ENCODE peak calls at places on chromosomes 1 and 21, in four cellular contexts. One of them, this sample, is unnamed.

GRCh38 chr1:41738475-41738874 is 180.2 kb downstream of the HIVEP3 start:
- DNase-seq in H1: no peak
- DNase-seq in HepG2: no peak
- DNase-seq in GM12878: no peak
- DNase-seq in this sample: no peak

GRCh38 chr1:220410681-220411080 is 117.3 kb upstream of the MARK1 start:
- DNase-seq in H1: no peak
- DNase-seq in HepG2: no peak
- DNase-seq in GM12878: no peak
- DNase-seq in this sample: no peak

GRCh38 chr1:167107456-167107855 is 13.6 kb downstream of the STYXL2 start:
- DNase-seq in H1: no peak
- DNase-seq in HepG2: no peak
- DNase-seq in GM12878: no peak
- DNase-seq in this sample: no peak

GRCh38 chr1:108957888-108958287 is 5.4 kb downstream of the CLCC1 start:
- DNase-seq in H1: no peak
- DNase-seq in HepG2: no peak
- DNase-seq in GM12878: no peak
- DNase-seq in this sample: no peak

GRCh38 chr1:223742861-223743517 is 30.6 kb downstream of the CAPN2 start:
- DNase-seq in H1: no peak
- DNase-seq in HepG2: no peak
- DNase-seq in GM12878: no peak
- DNase-seq in this sample: no peak

GRCh38 chr21:46627726-46628125 is 7.7 kb upstream of the PRMT2 start:
- DNase-seq in H1: no peak
- DNase-seq in HepG2: no peak
- DNase-seq in GM12878: no peak
- DNase-seq in this sample: no peak

GRCh38 chr1:23483327-23484252 is at the start of gene ASAP3:
- DNase-seq in H1: peak
- DNase-seq in HepG2: peak
- DNase-seq in GM12878: no peak
- DNase-seq in this sample: peak

GRCh38 chr1:211609120-211610024 is 30.4 kb upstream of the SLC30A1 start:
- DNase-seq in H1: no peak
- DNase-seq in HepG2: peak
- DNase-seq in GM12878: no peak
- DNase-seq in this sample: no peak

GRCh38 chr1:43541721-43542401 is 11.2 kb downstream of the PTPRF start:
- DNase-seq in H1: no peak
- DNase-seq in HepG2: peak
- DNase-seq in GM12878: no peak
- DNase-seq in this sample: no peak

GRCh38 chr1:154941332-154941995 is 4.9 kb upstream of the PMVK start:
- DNase-seq in H1: no peak
- DNase-seq in HepG2: peak
- DNase-seq in GM12878: no peak
- DNase-seq in this sample: peak

GRCh38 chr1:208668991-208669390 is 424.8 kb upstream of the PLXNA2 start:
- DNase-seq in H1: no peak
- DNase-seq in HepG2: no peak
- DNase-seq in GM12878: no peak
- DNase-seq in this sample: peak

GRCh38 chr1:152968248-152968647 is 2.2 kb upstream of the SPRR4 start:
- DNase-seq in H1: no peak
- DNase-seq in HepG2: no peak
- DNase-seq in GM12878: peak
- DNase-seq in this sample: no peak

GRCh38 chr1:60904079-60904852 is 178.1 kb upstream of the NFIA start:
- DNase-seq in H1: no peak
- DNase-seq in HepG2: no peak
- DNase-seq in GM12878: no peak
- DNase-seq in this sample: no peak

GRCh38 chr1:38564946-38565570 is 294.5 kb downstream of the RRAGC start:
- DNase-seq in H1: no peak
- DNase-seq in HepG2: no peak
- DNase-seq in GM12878: no peak
- DNase-seq in this sample: no peak

GRCh38 chr1:9242338-9242969 is 7.9 kb downstream of the H6PD start:
- DNase-seq in H1: no peak
- DNase-seq in HepG2: peak
- DNase-seq in GM12878: no peak
- DNase-seq in this sample: no peak

GRCh38 chr1:145997156-145998023 is 1.0 kb upstream of the TXNIP start:
- DNase-seq in H1: no peak
- DNase-seq in HepG2: peak
- DNase-seq in GM12878: no peak
- DNase-seq in this sample: no peak

GRCh38 chr1:226629210-226629895 is 80.8 kb downstream of the STUM start:
- DNase-seq in H1: no peak
- DNase-seq in HepG2: no peak
- DNase-seq in GM12878: no peak
- DNase-seq in this sample: no peak

GRCh38 chr1:15941899-15942660 is 33.8 kb downstream of the ZBTB17 start:
- DNase-seq in H1: no peak
- DNase-seq in HepG2: no peak
- DNase-seq in GM12878: no peak
- DNase-seq in this sample: no peak

GRCh38 chr1:37714226-37714625 is 21.9 kb downstream of the CDCA8 start:
- DNase-seq in H1: no peak
- DNase-seq in HepG2: no peak
- DNase-seq in GM12878: no peak
- DNase-seq in this sample: no peak

GRCh38 chr1:95353185-95353584 is 119.2 kb downstream of the RWDD3 start:
- DNase-seq in H1: no peak
- DNase-seq in HepG2: no peak
- DNase-seq in GM12878: no peak
- DNase-seq in this sample: no peak

GRCh38 chr21:41715649-41716321 is 51.1 kb downstream of the RIPK4 start:
- DNase-seq in H1: no peak
- DNase-seq in HepG2: peak
- DNase-seq in GM12878: no peak
- DNase-seq in this sample: peak
- TF ChIP-seq YY1 in H1: no peak
- TF ChIP-seq YY1 in HepG2: no peak
- TF ChIP-seq YY1 in GM12878: no peak
- TF ChIP-seq YY1 in this sample: no peak

GRCh38 chr1:235205687-235206086 is 44.6 kb upstream of the RBM34 start:
- DNase-seq in H1: no peak
- DNase-seq in HepG2: no peak
- DNase-seq in GM12878: no peak
- DNase-seq in this sample: no peak

GRCh38 chr1:235199441-235199840 is 38.4 kb upstream of the RBM34 start:
- DNase-seq in H1: peak
- DNase-seq in HepG2: no peak
- DNase-seq in GM12878: no peak
- DNase-seq in this sample: peak

GRCh38 chr1:235207202-235207565 is 46.1 kb upstream of the RBM34 start:
- DNase-seq in H1: no peak
- DNase-seq in HepG2: no peak
- DNase-seq in GM12878: no peak
- DNase-seq in this sample: no peak

GRCh38 chr1:235206533-235207201 is 45.6 kb upstream of the RBM34 start:
- DNase-seq in H1: no peak
- DNase-seq in HepG2: no peak
- DNase-seq in GM12878: no peak
- DNase-seq in this sample: no peak

DNA sequence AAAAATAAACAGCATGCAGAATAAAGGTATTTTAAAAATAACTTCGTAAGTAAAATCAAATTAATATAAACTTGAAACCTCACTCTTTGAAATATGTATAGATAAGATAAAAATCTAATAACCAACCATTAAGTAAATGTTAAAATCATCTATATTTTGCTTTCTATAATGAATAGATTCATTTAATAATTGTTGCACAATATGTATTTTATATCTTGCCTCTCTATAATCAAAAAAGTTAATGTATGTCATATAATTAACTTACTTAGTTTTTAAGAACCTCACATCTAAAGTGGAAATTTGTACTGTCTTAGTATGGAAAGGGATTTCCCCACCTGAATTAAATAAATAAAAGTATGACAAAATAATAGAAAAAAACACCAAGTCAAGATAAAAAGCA is 42.4 kb upstream of the RBM34 start:
- DNase-seq in H1: no peak
- DNase-seq in HepG2: no peak
- DNase-seq in GM12878: no peak
- DNase-seq in this sample: no peak
- TF ChIP-seq SUZ12 in H1: no peak
- TF ChIP-seq SUZ12 in HepG2: no peak
- TF ChIP-seq SUZ12 in GM12878: no peak
- TF ChIP-seq SUZ12 in this sample: no peak

DNA sequence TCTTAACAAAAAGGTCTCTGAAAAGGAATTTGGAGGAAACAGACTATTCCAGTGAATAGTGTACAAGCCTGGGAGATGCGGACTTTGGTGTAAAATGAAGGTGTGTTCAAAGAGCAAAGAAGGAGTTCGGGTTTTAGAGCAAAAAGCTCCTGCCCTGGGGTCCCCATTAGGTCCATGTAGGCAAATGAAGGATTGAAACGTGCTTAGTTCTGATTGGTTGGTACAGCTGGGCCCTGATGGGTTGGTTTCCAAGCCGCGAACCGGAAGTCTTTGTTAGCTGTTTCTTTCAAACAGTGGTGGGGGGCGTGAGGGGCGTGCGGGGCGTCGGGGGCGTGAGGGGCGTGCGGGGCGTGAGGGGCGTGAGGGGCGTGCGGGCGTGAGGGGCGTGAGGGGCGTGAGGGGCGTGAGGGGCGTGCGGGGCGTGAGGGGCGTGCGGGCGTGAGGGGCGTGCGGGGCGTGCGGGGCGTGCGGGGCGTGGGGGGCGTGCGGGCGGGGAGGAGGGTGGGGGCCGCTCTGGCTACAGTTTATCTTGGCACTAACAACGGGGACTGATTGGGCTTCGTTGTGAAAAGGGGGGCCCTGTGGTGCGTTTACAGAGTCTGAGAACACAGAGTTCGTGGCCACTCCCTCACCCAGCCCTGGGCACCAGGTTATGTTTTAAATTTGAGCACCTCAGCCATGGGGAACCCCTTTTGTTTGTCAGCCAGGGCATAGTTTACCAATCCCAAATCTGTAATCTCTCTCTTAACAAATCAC is 29.4 kb downstream of the LRRC3 start:
- DNase-seq in H1: no peak
- DNase-seq in HepG2: peak
- DNase-seq in GM12878: no peak
- DNase-seq in this sample: no peak
- H3K4me3 ChIP-seq in H1: no peak
- H3K4me3 ChIP-seq in HepG2: peak
- H3K4me3 ChIP-seq in GM12878: no peak
- H3K4me3 ChIP-seq in this sample: no peak

GRCh38 chr1:26125946-26126320 is 14.3 kb downstream of the PDIK1L start:
- DNase-seq in H1: no peak
- DNase-seq in HepG2: no peak
- DNase-seq in GM12878: no peak
- DNase-seq in this sample: no peak

GRCh38 chr1:26125382-26125781 is 13.8 kb downstream of the PDIK1L start:
- DNase-seq in H1: no peak
- DNase-seq in HepG2: no peak
- DNase-seq in GM12878: no peak
- DNase-seq in this sample: no peak

GRCh38 chr1:26124433-26125318 is 13.1 kb downstream of the PDIK1L start:
- DNase-seq in H1: no peak
- DNase-seq in HepG2: no peak
- DNase-seq in GM12878: no peak
- DNase-seq in this sample: no peak

GRCh38 chr1:26121854-26122773 is 10.5 kb downstream of the PDIK1L start:
- DNase-seq in H1: no peak
- DNase-seq in HepG2: no peak
- DNase-seq in GM12878: no peak
- DNase-seq in this sample: no peak

GRCh38 chr1:26122988-26123973 is 11.7 kb downstream of the PDIK1L start:
- DNase-seq in H1: no peak
- DNase-seq in HepG2: no peak
- DNase-seq in GM12878: no peak
- DNase-seq in this sample: no peak
- TF ChIP-seq YY1 in H1: no peak
- TF ChIP-seq YY1 in HepG2: no peak
- TF ChIP-seq YY1 in GM12878: no peak
- TF ChIP-seq YY1 in this sample: no peak

DNA sequence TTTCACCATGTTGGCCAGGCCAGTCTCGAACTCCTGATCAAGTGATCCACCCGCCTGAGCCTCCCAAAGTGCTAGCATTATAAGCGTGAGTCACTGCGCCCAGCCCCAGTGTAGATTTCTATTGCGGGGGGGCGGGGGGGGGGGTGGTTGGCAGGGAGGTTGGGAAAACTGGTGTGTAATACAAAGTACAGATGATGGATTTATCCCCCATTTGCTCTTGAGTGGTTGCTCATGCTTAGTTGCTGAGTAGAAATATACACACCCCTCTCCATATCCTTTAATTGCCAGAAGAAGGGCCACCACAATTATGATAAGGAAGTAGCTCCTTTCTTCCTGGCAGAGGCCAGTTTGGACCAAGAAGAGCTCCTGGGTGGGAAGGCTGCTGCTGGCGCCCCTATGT is 55.1 kb downstream of the MRPL37 start:
- DNase-seq in H1: no peak
- DNase-seq in HepG2: no peak
- DNase-seq in GM12878: no peak
- DNase-seq in this sample: no peak
- TF ChIP-seq SUZ12 in H1: no peak
- TF ChIP-seq SUZ12 in HepG2: no peak
- TF ChIP-seq SUZ12 in GM12878: no peak
- TF ChIP-seq SUZ12 in this sample: no peak

DNA sequence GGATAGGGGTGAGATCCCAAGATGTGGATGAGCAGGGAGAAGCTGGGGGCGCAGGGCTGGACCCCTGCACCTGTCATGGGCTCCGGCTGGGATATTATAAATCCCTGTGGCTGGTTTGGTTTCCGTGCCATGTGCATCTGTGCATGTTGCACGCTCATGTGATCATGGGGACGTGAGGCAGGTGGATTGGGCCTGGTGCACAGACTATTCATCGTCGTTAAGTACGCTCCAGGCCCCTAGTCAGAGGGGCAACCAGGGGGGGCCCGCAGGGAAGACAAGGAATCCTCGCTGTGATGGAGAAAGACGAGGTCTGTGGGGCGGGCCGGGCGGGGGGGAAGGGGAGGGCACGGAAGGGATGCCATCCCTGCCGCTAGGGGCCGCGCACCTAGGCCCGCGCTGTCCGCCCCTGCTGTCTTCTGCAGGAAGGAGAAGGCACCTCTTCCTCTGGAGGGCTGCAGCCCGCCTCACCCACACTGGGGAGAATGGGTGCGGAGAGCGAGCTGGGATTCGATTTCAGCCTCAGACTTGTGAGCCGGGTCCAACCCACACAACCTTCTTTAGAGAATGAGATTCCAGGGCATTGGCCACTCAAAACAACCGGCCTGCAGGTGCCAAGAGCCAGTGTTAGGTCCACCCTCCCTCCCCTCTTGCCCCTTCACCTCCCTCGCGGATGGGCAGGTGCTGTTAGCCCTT is 766 bp upstream of the LRP8 start:
- DNase-seq in H1: no peak
- DNase-seq in HepG2: no peak
- DNase-seq in GM12878: no peak
- DNase-seq in this sample: peak
- H3K4me3 ChIP-seq in H1: peak
- H3K4me3 ChIP-seq in HepG2: peak
- H3K4me3 ChIP-seq in GM12878: peak
- H3K4me3 ChIP-seq in this sample: peak

This sample was measured in NT2/D1.